ENCODE peak calls at places on chromosomes 2 and 18, in six cellular contexts. H is fibroblast of lung, C is K562, S is GM23248, A is endodermal cell, D is psoas muscle. X is an unnamed sample.

GRCh38 chr2:127607399-127607908 is 38.5 kb upstream of the GPR17 start:
- DNase-seq in C (no peak), A (peak; percentile 7), S (no peak), H (no peak), D (no peak), X (peak; percentile 20)

GRCh38 chr2:118047273-118047898 is 33.5 kb upstream of the CCDC93 start:
- DNase-seq in S (peak; percentile 77), C (no peak), A (no peak), H (peak; percentile 47), D (no peak), X (no peak)

GRCh38 chr2:205692095-205692494 is 9.8 kb downstream of the NRP2 start:
- DNase-seq in C (no peak), S (peak; percentile 47), H (peak; percentile 44), D (no peak), A (no peak), X (no peak)

GRCh38 chr2:121128741-121129659 is 156.0 kb downstream of the TFCP2L1 start:
- DNase-seq in H (peak; percentile 17), D (no peak), S (peak; percentile 29), A (peak; percentile 93), C (peak; percentile 52), X (peak; percentile 67)

GRCh38 chr2:209389124-209389523 is 34.7 kb upstream of the MAP2 start:
- DNase-seq in A (no peak), C (no peak), S (no peak), H (no peak), D (no peak), X (no peak)

GRCh38 chr2:26469092-26469710 is 8.7 kb downstream of the OTOF start:
- DNase-seq in H (peak; percentile 71), C (peak; percentile 76), A (peak; percentile 94), D (no peak), S (peak; percentile 45), X (no peak)

GRCh38 chr2:206597716-206598218 is 44.5 kb upstream of the FAM237A start:
- DNase-seq in C (no peak), D (no peak), A (no peak), H (no peak), S (no peak), X (no peak)

GRCh38 chr18:26370037-26370436 is 143.8 kb downstream of the TAF4B start:
- DNase-seq in S (no peak), H (no peak), D (no peak), A (no peak), C (no peak), X (no peak)

GRCh38 chr2:80048296-80048695 is 256.3 kb downstream of the LRRTM1 start:
- DNase-seq in D (no peak), C (no peak), S (no peak), H (no peak), A (no peak), X (no peak)

GRCh38 chr2:234463626-234464290 is 33.1 kb downstream of the ARL4C start:
- DNase-seq in H (peak; percentile 30), S (no peak), C (no peak), D (no peak), A (no peak), X (no peak)

GRCh38 chr2:200376422-200377142 is 70.1 kb downstream of the SPATS2L start:
- DNase-seq in C (peak; percentile 21), A (no peak), D (peak; percentile 58), H (no peak), S (no peak), X (no peak)

GRCh38 chr18:33440384-33441043 is at the start of gene CCDC178:
- DNase-seq in D (no peak), S (peak; percentile 11), H (peak; percentile 36), A (peak; percentile 89), C (peak; percentile 15), X (no peak)

GRCh38 chr2:240449764-240450531 is 14.5 kb downstream of the GPC1 start:
- DNase-seq in C (no peak), D (no peak), A (peak; percentile 66), S (peak; percentile 31), H (no peak), X (no peak)

GRCh38 chr2:196592912-196593881 is 46.3 kb upstream of the CCDC150 start:
- DNase-seq in D (peak; percentile 18), C (peak; percentile 17), S (peak; percentile 82), A (peak; percentile 86), H (peak; percentile 52), X (peak; percentile 65)

GRCh38 chr18:25349926-25350560 is 1.9 kb downstream of the ZNF521 start:
- DNase-seq in S (peak; percentile 64), C (no peak), D (peak; percentile 42), A (no peak), H (peak; percentile 15), X (peak; percentile 80)

GRCh38 chr2:33068261-33068660 is 121.5 kb downstream of the LTBP1 start:
- DNase-seq in S (peak; percentile 80), D (no peak), H (peak; percentile 69), C (no peak), A (no peak), X (no peak)

GRCh38 chr2:160294889-160295288 is 94.8 kb upstream of the ITGB6 start:
- DNase-seq in C (no peak), S (no peak), D (no peak), H (no peak), A (no peak), X (no peak)

GRCh38 chr18:3481696-3482210 is 31.8 kb downstream of the TGIF1 start:
- DNase-seq in D (no peak), S (peak; percentile 46), A (peak; percentile 82), H (peak; percentile 73), C (peak; percentile 65), X (no peak)

GRCh38 chr2:29755829-29756228 is 165.6 kb downstream of the ALK start:
- DNase-seq in D (no peak), A (no peak), S (no peak), H (no peak), C (no peak), X (no peak)

GRCh38 chr2:219022616-219023015 is 18.7 kb downstream of the CFAP65 start:
- DNase-seq in H (no peak), C (no peak), S (no peak), A (no peak), D (no peak), X (no peak)

GRCh38 chr2:43405829-43406228 is 179.4 kb upstream of the ZFP36L2 start:
- DNase-seq in C (no peak), D (no peak), S (no peak), H (peak; percentile 29), A (no peak), X (no peak)

DNA sequence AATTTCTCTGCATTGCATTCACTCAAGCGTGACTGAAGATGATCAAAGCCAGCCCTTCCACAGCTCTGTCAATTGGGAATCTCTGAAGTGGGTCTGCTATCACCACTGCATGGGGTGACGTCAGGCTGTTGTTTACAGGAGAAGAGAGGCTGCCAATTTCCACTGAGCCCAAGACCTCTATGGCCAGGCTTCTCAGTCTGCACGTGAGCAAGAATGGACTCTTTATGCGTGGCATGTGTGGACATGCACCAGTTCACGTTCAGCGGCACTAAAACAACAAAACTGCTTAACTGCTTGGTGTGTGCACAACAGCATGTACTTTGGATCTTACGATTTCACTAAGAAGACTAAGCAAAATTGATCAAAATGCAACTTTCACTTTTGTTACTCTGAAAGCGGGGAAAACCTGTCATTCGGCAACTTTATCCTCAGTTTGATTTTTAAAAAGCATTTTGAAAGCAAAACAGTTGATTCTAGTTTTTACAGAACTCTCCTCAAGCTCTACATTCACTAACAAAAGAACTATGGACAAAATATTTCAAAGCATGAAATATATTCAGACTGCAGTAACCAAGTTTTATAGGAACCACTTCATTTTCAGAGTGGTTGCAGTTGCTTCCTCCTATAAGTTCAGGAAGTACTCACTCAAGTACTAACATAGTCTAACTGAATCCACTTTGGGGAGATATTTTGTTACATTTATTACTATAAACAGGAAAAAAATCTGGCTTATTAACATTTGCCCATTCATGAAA is 77.0 kb upstream of the SERTAD2 start:
- DNase-seq in S (peak; percentile 92), D (peak; percentile 30), A (peak; percentile 63), H (peak; percentile 88), C (no peak), X (no peak)
- H3K4me3 ChIP-seq in S (peak overlapping the region; percentile 68), D (peak overlapping the region; percentile 57), A (peak overlapping the region; percentile 54), H (peak overlapping the region; percentile 49), C (no peak overlapping the region), X (peak overlapping the region; percentile 45)

DNA sequence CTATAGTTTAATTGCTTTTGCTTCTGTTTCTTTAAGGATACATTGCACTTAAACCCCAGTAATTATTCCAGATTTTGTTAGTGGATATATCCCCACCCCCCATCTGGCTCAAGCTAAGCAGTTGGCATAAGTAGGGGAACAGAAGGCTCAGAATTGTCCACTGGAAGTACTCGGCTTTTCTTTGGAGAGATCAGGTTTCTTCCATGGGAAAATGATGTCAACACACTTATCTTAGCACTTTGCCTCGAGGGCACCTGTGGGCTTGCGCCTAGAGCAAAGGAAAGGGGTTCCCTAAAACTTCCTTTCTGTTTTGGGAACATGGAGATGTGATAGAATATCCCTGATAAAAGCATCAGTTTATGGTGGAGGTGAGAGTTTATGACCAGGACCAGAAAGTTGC is 130.6 kb downstream of the FMNL2 start:
- DNase-seq in A (no peak), C (no peak), D (no peak), H (no peak), S (no peak), X (no peak)
- H3K4me3 ChIP-seq in A (no peak overlapping the region), C (no peak overlapping the region), D (peak overlapping the region; percentile 26), H (no peak overlapping the region), S (no peak overlapping the region), X (no peak overlapping the region)

GRCh38 chr18:55449412-55450140 is 138.4 kb downstream of the TCF4 start:
- DNase-seq in A (no peak), C (no peak), S (no peak), H (no peak), D (no peak), X (no peak)
- H3K4me3 ChIP-seq in A (no peak overlapping the region), C (no peak overlapping the region), S (no peak overlapping the region), H (no peak overlapping the region), D (no peak overlapping the region), X (no peak overlapping the region)

GRCh38 chr2:55137024-55137958 is 87.0 kb upstream of the RTN4 start:
- DNase-seq in H (no peak), S (no peak), A (no peak), D (no peak), C (no peak), X (no peak)

GRCh38 chr2:55136138-55136541 is 85.9 kb upstream of the RTN4 start:
- DNase-seq in H (no peak), D (no peak), C (no peak), A (no peak), S (no peak), X (no peak)

GRCh38 chr2:55134316-55134706 is 84.1 kb upstream of the RTN4 start:
- DNase-seq in H (no peak), A (no peak), S (no peak), D (no peak), C (no peak), X (no peak)

GRCh38 chr2:55130849-55131248 is 80.6 kb upstream of the RTN4 start:
- DNase-seq in A (no peak), H (no peak), D (no peak), S (no peak), C (no peak), X (no peak)

DNA sequence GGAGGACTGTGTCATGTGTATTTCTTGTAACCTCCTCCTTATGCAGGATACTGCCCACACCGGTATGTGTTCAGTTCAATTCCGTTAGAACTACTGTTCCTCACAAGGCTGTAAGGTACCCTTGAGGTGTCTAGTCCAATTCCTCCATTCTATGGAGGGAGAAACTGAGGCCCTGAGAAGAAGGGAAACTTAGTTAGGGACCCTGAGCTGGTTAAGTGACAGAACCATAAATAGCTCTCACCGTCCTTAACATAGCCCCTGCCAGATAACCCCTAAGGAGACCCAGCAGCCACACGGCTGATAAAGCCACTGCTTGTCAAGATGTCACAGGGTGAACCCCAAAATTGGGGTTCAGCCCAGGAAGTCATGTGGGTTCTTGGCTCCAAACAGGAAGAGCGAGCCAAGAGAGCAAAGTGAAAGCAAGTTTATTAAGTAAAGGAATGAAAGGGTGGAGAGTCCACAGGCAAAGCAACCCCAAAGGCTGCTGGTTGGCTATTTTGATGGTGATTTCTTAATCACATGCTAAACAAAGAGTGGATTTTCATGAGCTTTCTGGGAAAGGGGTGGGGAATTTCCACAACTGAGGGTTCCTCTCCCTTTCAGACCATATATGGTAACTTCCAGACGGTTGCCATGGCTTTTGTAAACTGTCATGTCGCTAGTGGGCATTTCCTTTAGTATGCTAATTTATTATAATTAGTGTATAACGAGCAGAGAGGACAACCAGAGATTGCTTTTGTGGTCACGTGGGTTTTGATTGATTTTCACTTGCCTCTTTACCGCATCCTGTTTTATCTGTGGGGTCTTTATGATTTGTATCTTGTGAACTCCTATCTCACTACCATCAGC is 83.4 kb upstream of the RTN4 start:
- DNase-seq in A (peak; percentile 83), C (peak; percentile 39), D (no peak), H (peak; percentile 96), S (peak; percentile 94), X (no peak)
- H3K4me3 ChIP-seq in A (no peak overlapping the region), C (peak overlapping the region; percentile 5), D (peak overlapping the region; percentile 51), H (peak overlapping the region; percentile 55), S (peak overlapping the region; percentile 80), X (peak overlapping the region; percentile 44)